ENCODE peak calls at places on chromosomes 1 and 21, in eight cellular contexts. R, P, D, Y, G, S, T and B are unnamed samples.
A peak's percentile ranks its signal among the peaks of the same experiment; 100 is the strongest.

GRCh38 chr1:161082483-161082882 is 6.9 kb downstream of the NECTIN4 start:
- DNase-seq in R (no peak), G (no peak), P (no peak), S (no peak), T (no peak), D (no peak), Y (no peak), B (no peak)

GRCh38 chr1:19639999-19640362 is 4.1 kb upstream of the NBL1 start:
- DNase-seq in D (peak; percentile 49), G (no peak), P (no peak), Y (peak; percentile 63), R (no peak), S (no peak), T (no peak), B (no peak)

GRCh38 chr1:175218132-175218531 is 25.6 kb upstream of the KIAA0040 start:
- DNase-seq in D (no peak), P (no peak), G (no peak), S (no peak), R (no peak), Y (no peak), T (no peak), B (no peak)

GRCh38 chr1:245225709-245226464 is 71.1 kb downstream of the KIF26B start:
- DNase-seq in S (no peak), Y (no peak), P (no peak), T (no peak), R (no peak), G (no peak), D (no peak), B (no peak)

GRCh38 chr1:51729156-51729823 is 112.4 kb downstream of the OSBPL9 start:
- DNase-seq in D (peak; percentile 46), G (peak; percentile 96), S (peak; percentile 97), P (peak; percentile 98), T (peak; percentile 98), Y (peak; percentile 53), R (peak; percentile 95), B (peak; percentile 86)

GRCh38 chr1:234611799-234612351 is 1.9 kb upstream of the IRF2BP2 start:
- DNase-seq in G (no peak), P (peak; percentile 71), Y (peak; percentile 50), D (no peak), T (peak; percentile 87), R (no peak), S (no peak), B (no peak)

GRCh38 chr1:26110731-26111529 is 694 bp upstream of the PDIK1L start:
- DNase-seq in P (peak; percentile 88), R (peak; percentile 94), Y (peak; percentile 65), D (peak; percentile 49), S (peak; percentile 89), T (peak; percentile 93), G (peak; percentile 80), B (peak; percentile 85)

GRCh38 chr1:116586741-116587143 is 15.9 kb upstream of the CD58 start:
- DNase-seq in Y (no peak), D (no peak), S (no peak), T (no peak), P (no peak), R (no peak), G (no peak), B (no peak)

GRCh38 chr1:41935226-41935625 is 16.5 kb upstream of the HIVEP3 start:
- DNase-seq in R (no peak), S (no peak), Y (no peak), G (no peak), P (no peak), D (no peak), T (no peak), B (no peak)

GRCh38 chr1:198556969-198557368 is 16.5 kb upstream of the ATP6V1G3 start:
- DNase-seq in P (no peak), Y (peak; percentile 55), T (no peak), G (peak; percentile 29), S (peak; percentile 93), R (no peak), D (peak; percentile 5), B (peak; percentile 85)

GRCh38 chr1:47434051-47434842 is 3.6 kb upstream of the FOXD2 start:
- DNase-seq in D (no peak), R (peak; percentile 81), G (peak; percentile 56), T (peak; percentile 85), Y (no peak), P (peak; percentile 77), S (no peak), B (no peak)
- H3K4me3 ChIP-seq in D (peak overlapping the region; percentile 2), R (no peak overlapping the region), G (no peak overlapping the region), T (no peak overlapping the region), Y (peak overlapping the region; percentile 79), P (no peak overlapping the region), S (no peak overlapping the region), B (no peak overlapping the region)

GRCh38 chr21:34647552-34647951 is 21.2 kb upstream of the CLIC6 start:
- DNase-seq in G (no peak), D (no peak), S (no peak), P (no peak), Y (no peak), R (no peak), T (no peak), B (no peak)

GRCh38 chr21:34651032-34651431 is 17.8 kb upstream of the CLIC6 start:
- DNase-seq in G (no peak), S (no peak), R (no peak), D (no peak), Y (no peak), P (no peak), T (no peak), B (no peak)

GRCh38 chr21:34651642-34652041 is 17.2 kb upstream of the CLIC6 start:
- DNase-seq in G (no peak), P (no peak), T (no peak), D (no peak), S (no peak), R (no peak), Y (no peak), B (no peak)

GRCh38 chr21:34648739-34649297 is 20.0 kb upstream of the CLIC6 start:
- DNase-seq in G (no peak), R (no peak), P (no peak), D (no peak), T (no peak), S (no peak), Y (no peak), B (no peak)

DNA sequence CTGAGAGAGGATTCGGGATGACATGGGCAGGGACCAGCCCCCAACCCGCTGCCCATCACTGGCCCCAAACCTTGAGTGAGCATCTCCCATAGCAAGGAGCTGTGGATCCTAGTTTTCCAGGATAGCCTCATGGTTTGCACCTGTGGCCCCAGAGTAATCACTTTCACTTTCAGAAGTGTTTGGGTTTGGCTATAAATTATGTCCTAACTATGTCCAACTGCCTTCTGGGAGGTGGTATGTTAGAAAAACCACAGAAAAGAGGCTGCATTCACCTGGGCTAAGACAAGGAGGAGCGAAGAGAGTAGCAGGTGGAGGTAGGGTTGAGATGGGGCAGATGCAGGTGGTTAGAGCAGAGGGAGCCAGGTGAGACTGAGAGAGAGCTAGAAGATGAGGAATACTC is 19.4 kb upstream of the CLIC6 start:
- DNase-seq in Y (no peak), R (no peak), T (no peak), S (no peak), D (no peak), G (no peak), P (no peak), B (no peak)
- H3K36me3 ChIP-seq in Y (no peaks in the 10 kb centered on the region), R (no peaks in the 10 kb centered on the region), T (no peaks in the 10 kb centered on the region), S (no peaks in the 10 kb centered on the region), D (no peaks in the 10 kb centered on the region), G (no peaks in the 10 kb centered on the region), P (no peaks in the 10 kb centered on the region), B (no peaks in the 10 kb centered on the region)

GRCh38 chr1:78624035-78624434 is 3.8 kb downstream of the IFI44L start:
- DNase-seq in R (peak; percentile 29), S (no peak), D (no peak), G (no peak), Y (no peak), P (no peak), T (no peak), B (no peak)
- H3K4me3 ChIP-seq in R (no peak overlapping the region), S (no peak overlapping the region), D (no peak overlapping the region), G (no peak overlapping the region), Y (no peak overlapping the region), P (no peak overlapping the region), T (no peak overlapping the region), B (no peak overlapping the region)

GRCh38 chr1:39295901-39296300 is 91.4 kb downstream of the MACF1 start:
- DNase-seq in D (no peak), P (no peak), G (no peak), Y (no peak), S (no peak), R (no peak), T (no peak), B (no peak)

GRCh38 chr1:39305555-39305954 is 101.1 kb downstream of the MACF1 start:
- DNase-seq in T (no peak), Y (no peak), R (no peak), S (no peak), G (no peak), P (no peak), D (no peak), B (no peak)

GRCh38 chr1:39297534-39297933 is 93.0 kb downstream of the MACF1 start:
- DNase-seq in G (no peak), T (no peak), P (no peak), D (no peak), R (no peak), Y (no peak), S (no peak), B (no peak)

DNA sequence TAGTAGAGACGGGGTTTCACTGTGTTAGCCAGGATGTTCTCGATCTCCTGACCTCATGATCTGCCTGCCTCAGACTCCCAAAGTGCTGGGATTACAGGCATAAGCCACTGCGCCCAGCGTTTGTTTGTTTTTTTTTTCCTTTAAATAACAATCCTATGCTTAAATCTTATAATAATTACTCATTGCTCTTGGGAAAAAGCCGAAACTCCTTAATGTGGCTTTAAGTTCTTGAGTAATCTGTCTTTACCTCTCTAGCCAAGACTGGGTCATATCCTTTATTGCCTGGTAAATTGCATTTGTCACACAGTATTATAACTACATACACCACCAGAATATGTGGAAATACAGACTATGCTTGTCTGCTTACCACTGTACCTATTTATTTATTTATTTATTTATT is 97.1 kb downstream of the MACF1 start:
- DNase-seq in S (no peak), R (no peak), D (no peak), T (no peak), G (no peak), P (no peak), Y (no peak), B (no peak)
- H3K36me3 ChIP-seq in S (peaks cover 85% of the 10 kb centered on the region), R (peaks cover 96% of the 10 kb centered on the region), D (peaks cover 76% of the 10 kb centered on the region), T (peaks cover 31% of the 10 kb centered on the region), G (peaks cover 24% of the 10 kb centered on the region), P (peaks cover 22% of the 10 kb centered on the region), Y (peaks cover 14% of the 10 kb centered on the region), B (peaks cover 85% of the 10 kb centered on the region)

DNA sequence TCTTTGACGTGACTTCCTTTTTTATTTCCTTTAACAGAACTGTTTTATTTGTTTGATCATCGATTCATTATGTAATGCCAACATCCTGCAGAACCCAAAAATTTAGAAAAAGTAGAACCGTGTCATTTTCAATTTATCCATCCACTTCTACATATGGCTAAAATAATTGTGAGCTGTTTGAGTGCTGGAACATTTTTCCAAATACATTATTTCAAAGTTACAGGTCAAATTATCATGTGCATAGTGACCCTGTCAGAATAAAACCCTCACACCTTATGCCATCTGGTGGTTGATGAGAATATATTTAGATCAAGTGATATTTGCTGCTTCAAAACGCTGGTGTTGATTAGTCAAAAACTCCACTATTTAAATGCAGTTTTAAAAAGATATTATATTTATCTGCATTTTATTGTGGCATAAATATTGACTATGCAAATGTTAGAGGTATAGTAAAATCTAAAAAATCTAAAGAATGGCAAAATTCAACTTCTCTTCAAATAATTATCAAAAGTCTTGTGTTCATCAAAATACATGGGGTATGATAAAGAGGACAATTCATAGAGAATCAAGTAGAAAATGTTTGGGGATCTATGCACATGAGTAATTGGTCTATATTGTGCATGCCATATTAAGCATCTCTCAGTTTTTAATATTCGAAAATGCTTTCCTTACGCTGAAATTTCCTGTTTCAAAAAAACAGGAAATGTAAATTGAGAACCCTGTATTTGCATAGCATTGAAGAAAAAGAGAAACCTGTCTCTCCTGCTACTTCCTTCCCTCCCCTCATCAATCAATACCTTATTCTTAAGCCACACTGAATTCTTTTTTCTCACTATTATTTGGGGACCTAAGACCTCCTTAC is 39.7 kb downstream of the UBE2U start:
- DNase-seq in P (no peak), S (peak; percentile 28), R (no peak), D (no peak), Y (no peak), G (no peak), T (no peak), B (peak; percentile 50)
- H3K4me3 ChIP-seq in P (no peak overlapping the region), S (peak overlapping the region; percentile 65), R (no peak overlapping the region), D (no peak overlapping the region), Y (no peak overlapping the region), G (no peak overlapping the region), T (no peak overlapping the region), B (peak overlapping the region; percentile 15)